ENCODE peak calls at places on chromosomes 11 and 22, in nine cellular contexts. W is NCI-H1694 treated with DMSO at 0.1 percent for 48 hours; Z is stimulated activated CD8-positive, alpha-beta memory T cell treated with anti-CD3 and anti-CD28 coated beads, Interleukin-12 subunit alpha, Interleukin-12 subunit beta, amount 100 ng/mL, for 1 hour; G is fibroblast of mammary gland; A is ecto neural progenitor cell; Q is AG08396; R is hippocampal formation; M is activated gamma-delta T cell treated with anti-CD3 and anti-CD28 coated beads, Interleukin-2, amount 50 U/mL, for 16 hours; N is CD8-positive, alpha-beta memory T cell. K is an unnamed sample.
A peak's percentile ranks its signal among the peaks of the same experiment; 100 is the strongest.

GRCh38 chr11:121367434-121367833 is 74.9 kb downstream of the SC5D start:
- DNase-seq in W (no peak), Z (no peak), G (peak; percentile 41), A (no peak), Q (no peak), R (no peak), M (peak; percentile 4), N (no peak), K (no peak)

GRCh38 chr11:106228996-106229395 is 151.5 kb downstream of the AASDHPPT start:
- DNase-seq in W (no peak), Z (no peak), G (peak; percentile 29), A (no peak), Q (no peak), R (no peak), M (no peak), N (no peak), K (no peak)

GRCh38 chr11:13316528-13316961 is 39.0 kb downstream of the BMAL1 start:
- DNase-seq in W (no peak), Z (no peak), G (peak; percentile 90), A (no peak), Q (peak; percentile 63), R (peak; percentile 13), M (no peak), N (no peak), K (peak; percentile 55)

GRCh38 chr11:71449596-71449995 is 1.4 kb upstream of the DHCR7 start:
- DNase-seq in W (no peak), Z (no peak), G (no peak), A (no peak), Q (no peak), R (no peak), M (no peak), N (no peak), K (no peak)

GRCh38 chr11:60370811-60371297 is 7.5 kb upstream of the MS4A7 start:
- DNase-seq in W (no peak), Z (no peak), G (no peak), A (no peak), Q (no peak), R (no peak), M (no peak), N (no peak), K (no peak)

GRCh38 chr11:10376061-10376460 is 71.2 kb downstream of the ADM start:
- DNase-seq in W (no peak), Z (no peak), G (peak; percentile 70), A (no peak), Q (no peak), R (no peak), M (no peak), N (no peak), K (no peak)

GRCh38 chr11:70942593-70942992 is 309.8 kb downstream of the SHANK2 start:
- DNase-seq in W (no peak), Z (no peak), G (peak; percentile 12), A (no peak), Q (no peak), R (no peak), M (no peak), N (no peak), K (no peak)

GRCh38 chr11:78961186-78961782 is 386.6 kb upstream of the NARS2 start:
- DNase-seq in W (no peak), Z (no peak), G (peak; percentile 31), A (peak; percentile 62), Q (peak; percentile 53), R (no peak), M (no peak), N (no peak), K (no peak)

GRCh38 chr11:119479685-119480275 is 56.8 kb upstream of the THY1 start:
- DNase-seq in W (no peak), Z (no peak), G (peak; percentile 42), A (peak; percentile 56), Q (peak; percentile 75), R (no peak), M (no peak), N (no peak), K (no peak)

GRCh38 chr11:66856496-66857233 is at the start of gene LRFN4:
- DNase-seq in W (no peak), Z (peak; percentile 34), G (no peak), A (no peak), Q (peak; percentile 79), R (peak; percentile 61), M (no peak), N (no peak), K (no peak)

GRCh38 chr22:46031965-46032851 is 55.2 kb upstream of the WNT7B start:
- DNase-seq in W (no peak), Z (no peak), G (no peak), A (no peak), Q (no peak), R (no peak), M (no peak), N (no peak), K (peak; percentile 17)

GRCh38 chr11:7690648-7691047 is 15.6 kb downstream of the OVCH2 start:
- DNase-seq in W (no peak), Z (no peak), G (peak; percentile 52), A (no peak), Q (no peak), R (no peak), M (no peak), N (no peak), K (no peak)

GRCh38 chr22:26406118-26406517 is 22.9 kb upstream of the ASPHD2 start:
- DNase-seq in W (no peak), Z (no peak), G (peak; percentile 79), A (no peak), Q (peak; percentile 16), R (no peak), M (no peak), N (no peak), K (no peak)

GRCh38 chr11:12162652-12163051 is 52.3 kb downstream of the MICAL2 start:
- DNase-seq in W (no peak), Z (no peak), G (no peak), A (no peak), Q (no peak), R (no peak), M (no peak), N (no peak), K (no peak)

GRCh38 chr11:69836401-69836800 is 17.2 kb upstream of the FGF3 start:
- DNase-seq in W (no peak), Z (no peak), G (no peak), A (no peak), Q (no peak), R (no peak), M (no peak), N (no peak), K (no peak)

GRCh38 chr11:9750551-9750950 is 86.7 kb downstream of the SWAP70 start:
- DNase-seq in W (no peak), Z (no peak), G (no peak), A (no peak), Q (no peak), R (no peak), M (no peak), N (no peak), K (no peak)

GRCh38 chr22:26534874-26535470 is 22.7 kb upstream of the TFIP11 start:
- DNase-seq in W (no peak), Z (no peak), G (no peak), A (no peak), Q (no peak), R (no peak), M (no peak), N (no peak), K (no peak)

GRCh38 chr11:106447631-106448191 is 370.2 kb downstream of the AASDHPPT start:
- DNase-seq in W (no peak), Z (no peak), G (peak; percentile 29), A (no peak), Q (no peak), R (no peak), M (no peak), N (no peak), K (no peak)

GRCh38 chr11:123111465-123111864 is 49.5 kb upstream of the HSPA8 start:
- DNase-seq in W (peak; percentile 32), Z (no peak), G (peak; percentile 63), A (no peak), Q (peak; percentile 35), R (no peak), M (no peak), N (no peak), K (no peak)

GRCh38 chr11:85137597-85137996 is 489.5 kb downstream of the DLG2 start:
- DNase-seq in W (no peak), Z (no peak), G (no peak), A (no peak), Q (no peak), R (no peak), M (no peak), N (no peak), K (no peak)

GRCh38 chr11:68974421-68975194 is 6.2 kb downstream of the MRGPRD start:
- DNase-seq in W (no peak), Z (no peak), G (peak; percentile 37), A (peak; percentile 43), Q (peak; percentile 57), R (no peak), M (no peak), N (no peak), K (no peak)

GRCh38 chr11:3203221-3204043 is 15.2 kb downstream of the MRGPRG start:
- DNase-seq in W (no peak), Z (no peak), G (no peak), A (no peak), Q (peak; percentile 33), R (no peak), M (no peak), N (no peak), K (peak; percentile 19)

GRCh38 chr11:95937358-95937757 is 13.5 kb upstream of the MTMR2 start:
- DNase-seq in W (no peak), Z (no peak), G (peak; percentile 15), A (no peak), Q (no peak), R (no peak), M (no peak), N (no peak), K (no peak)

GRCh38 chr11:33476945-33477584 is 219.9 kb downstream of the HIPK3 start:
- DNase-seq in W (no peak), Z (no peak), G (peak; percentile 68), A (no peak), Q (no peak), R (no peak), M (no peak), N (no peak), K (no peak)

GRCh38 chr11:15053201-15053685 is 20.1 kb upstream of the CALCB start:
- DNase-seq in W (no peak), Z (no peak), G (peak; percentile 33), A (no peak), Q (no peak), R (no peak), M (no peak), N (no peak), K (no peak)

GRCh38 chr11:56885182-56885581 is 103.5 kb upstream of the OR5AK2 start:
- DNase-seq in W (no peak), Z (no peak), G (no peak), A (peak; percentile 44), Q (no peak), R (no peak), M (no peak), N (no peak), K (no peak)

K was measured in left cardiac atrium.